ENCODE peak calls at places on chromosomes 16 and 17, in six cellular contexts. V is H9, B is neuronal stem cell, E is H1, M is IMR-90, Q is mesenchymal stem cell. Z is an unnamed sample.
A peak's percentile ranks its signal among the peaks of the same experiment; 100 is the strongest.

GRCh38 chr16:85077039-85077438 is 35.2 kb downstream of the CIBAR2 start:
- DNase-seq in V (no peak), B (no peak), E (no peak), M (no peak), Q (no peak), Z (no peak)

GRCh38 chr17:31534223-31534888 is 142.9 kb downstream of the RAB11FIP4 start:
- DNase-seq in V (no peak), B (no peak), E (no peak), M (peak; percentile 22), Q (no peak), Z (peak; percentile 66)

GRCh38 chr17:51322390-51323029 is 62.2 kb downstream of the UTP18 start:
- DNase-seq in V (peak; percentile 55), B (peak; percentile 8), E (no peak), M (peak; percentile 7), Q (no peak), Z (peak; percentile 85)

GRCh38 chr17:42288985-42289862 is 926 bp downstream of the STAT5A start:
- DNase-seq in V (peak; percentile 78), B (no peak), E (no peak), M (no peak), Q (no peak), Z (no peak)

GRCh38 chr17:1010086-1010450 is 13.1 kb downstream of the TIMM22 start:
- DNase-seq in V (no peak), B (no peak), E (no peak), M (no peak), Q (no peak), Z (no peak)

GRCh38 chr16:31577411-31577810 is 49.7 kb downstream of the AHSP start:
- DNase-seq in V (no peak), B (no peak), E (no peak), M (no peak), Q (no peak), Z (no peak)

GRCh38 chr16:2471653-2472487 is 773 bp downstream of the NTN3 start:
- DNase-seq in V (no peak), B (no peak), E (no peak), M (no peak), Q (no peak), Z (no peak)

GRCh38 chr16:29922986-29923501 is 3.0 kb downstream of the KCTD13 start:
- DNase-seq in V (no peak), B (no peak), E (no peak), M (no peak), Q (no peak), Z (no peak)

GRCh38 chr16:57752581-57753447 is 17.2 kb downstream of the KATNB1 start:
- DNase-seq in V (no peak), B (no peak), E (no peak), M (no peak), Q (no peak), Z (no peak)

GRCh38 chr16:71771571-71771970 is 37.1 kb downstream of the AP1G1 start:
- DNase-seq in V (no peak), B (no peak), E (no peak), M (no peak), Q (no peak), Z (no peak)

GRCh38 chr17:44722254-44722653 is 13.8 kb downstream of the DBF4B start:
- DNase-seq in V (no peak), B (no peak), E (no peak), M (no peak), Q (no peak), Z (peak; percentile 48)

GRCh38 chr17:1880851-1881630 is 51.2 kb downstream of the RPA1 start:
- DNase-seq in V (no peak), B (peak; percentile 21), E (no peak), M (peak; percentile 39), Q (no peak), Z (no peak)

GRCh38 chr16:76583466-76583865 is 306.3 kb downstream of the CNTNAP4 start:
- DNase-seq in V (no peak), B (no peak), E (no peak), M (no peak), Q (no peak), Z (no peak)

GRCh38 chr17:57373071-57373470 is 116.7 kb downstream of the MSI2 start:
- DNase-seq in V (no peak), B (no peak), E (no peak), M (no peak), Q (no peak), Z (no peak)

GRCh38 chr17:64130559-64131001 is 636 bp upstream of the ERN1 start:
- DNase-seq in V (no peak), B (no peak), E (no peak), M (peak; percentile 80), Q (peak; percentile 87), Z (no peak)

GRCh38 chr16:10738231-10739077 is 5.2 kb upstream of the NUBP1 start:
- DNase-seq in V (peak; percentile 36), B (no peak), E (no peak), M (peak; percentile 78), Q (peak; percentile 89), Z (peak; percentile 71)

GRCh38 chr17:55731586-55732250 is 9.1 kb upstream of the TMEM100 start:
- DNase-seq in V (peak; percentile 38), B (no peak), E (no peak), M (peak; percentile 36), Q (peak; percentile 77), Z (peak; percentile 57)

GRCh38 chr16:1825864-1826690 is 548 bp downstream of the HAGH start:
- DNase-seq in V (no peak), B (no peak), E (no peak), M (peak; percentile 48), Q (peak; percentile 55), Z (peak; percentile 71)

GRCh38 chr17:3542410-3543088 is 15.1 kb downstream of the TRPV3 start:
- DNase-seq in V (peak; percentile 27), B (no peak), E (no peak), M (no peak), Q (no peak), Z (no peak)

GRCh38 chr17:36196099-36196496 is 460 bp downstream of the CCL3L1 start:
- DNase-seq in V (no peak), B (no peak), E (no peak), M (no peak), Q (no peak), Z (no peak)

GRCh38 chr17:73290399-73291259 is 21.2 kb downstream of the CDC42EP4 start:
- DNase-seq in V (peak; percentile 27), B (no peak), E (no peak), M (no peak), Q (no peak), Z (no peak)

GRCh38 chr17:17511293-17511741 is 15.1 kb upstream of the RASD1 start:
- DNase-seq in V (no peak), B (no peak), E (no peak), M (no peak), Q (no peak), Z (no peak)

GRCh38 chr17:17508641-17509591 is 12.7 kb upstream of the RASD1 start:
- DNase-seq in V (no peak), B (no peak), E (no peak), M (no peak), Q (no peak), Z (no peak)

GRCh38 chr17:17510456-17511292 is 14.5 kb upstream of the RASD1 start:
- DNase-seq in V (no peak), B (no peak), E (no peak), M (no peak), Q (no peak), Z (no peak)

GRCh38 chr17:17508019-17508535 is 11.9 kb upstream of the RASD1 start:
- DNase-seq in V (no peak), B (no peak), E (no peak), M (no peak), Q (no peak), Z (no peak)

DNA sequence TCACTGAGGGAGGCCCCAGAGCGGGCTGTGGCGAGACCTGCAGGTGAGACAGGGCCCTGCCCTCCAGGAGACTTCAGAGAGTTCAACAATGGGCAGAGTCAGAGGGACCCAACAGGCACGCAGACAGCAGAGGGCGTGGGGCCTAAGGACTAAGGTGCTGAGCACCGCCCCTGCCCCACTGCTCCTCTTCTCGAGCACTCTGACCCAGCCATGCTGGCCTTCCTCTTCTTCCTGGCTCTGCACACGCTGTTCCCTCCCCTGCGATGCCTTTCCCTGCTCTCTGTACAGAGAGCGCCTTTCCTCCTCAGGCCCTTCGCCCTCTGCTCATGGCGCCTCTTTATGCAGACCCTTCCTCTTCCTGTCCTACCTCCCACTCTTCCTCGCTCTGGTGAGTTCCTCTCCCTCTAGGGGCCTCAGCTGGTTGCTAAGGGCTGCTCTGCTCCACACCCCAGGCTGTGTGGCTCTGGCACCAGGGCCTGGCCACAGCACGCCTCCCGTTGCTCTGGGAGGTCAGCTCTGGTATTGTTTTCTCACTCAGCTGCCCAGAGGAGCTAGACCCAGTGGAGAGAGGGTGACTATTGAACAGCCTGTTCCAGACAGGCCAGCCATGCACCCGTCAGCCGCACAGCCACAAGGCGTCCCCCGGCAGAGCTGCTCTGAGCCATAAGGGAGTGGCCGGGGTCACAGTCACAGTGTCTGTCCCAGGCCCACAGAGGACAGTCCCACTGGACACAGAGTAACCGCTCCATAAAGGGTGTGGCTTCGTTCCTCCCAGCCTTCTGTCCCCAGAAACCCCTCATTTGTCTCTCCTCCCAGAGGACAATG is 13.6 kb upstream of the RASD1 start:
- DNase-seq in V (no peak), B (no peak), E (no peak), M (no peak), Q (no peak), Z (no peak)
- H2BK15ac ChIP-seq in V (no peak overlapping the region), B (peak overlapping the region; percentile 30), E (no peak overlapping the region), M (no peak overlapping the region), Q (no peak overlapping the region), Z (no peak overlapping the region)

DNA sequence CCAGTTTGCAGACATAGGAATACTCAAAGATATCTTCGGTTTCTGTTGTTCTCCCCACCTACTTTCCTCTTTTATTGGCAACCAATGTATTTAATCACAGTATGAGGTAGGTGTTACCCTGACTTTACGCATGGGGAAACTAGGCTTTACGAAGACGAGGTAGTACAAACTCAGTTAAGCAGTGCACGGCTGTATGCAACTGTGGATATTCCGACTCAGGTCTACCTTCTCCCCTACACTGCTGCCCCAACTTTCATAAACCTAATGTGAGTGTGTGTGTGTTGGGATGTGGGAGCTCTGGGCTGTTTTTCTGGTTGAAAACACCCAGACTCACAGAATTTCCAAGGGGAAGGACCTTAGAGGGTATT is 1.2 kb upstream of the GPT2 start:
- DNase-seq in V (no peak), B (no peak), E (no peak), M (no peak), Q (no peak), Z (no peak)
- H3K4me2 ChIP-seq in V (peak overlapping the region; percentile 68), B (no peak overlapping the region), E (peak overlapping the region; percentile 84), M (no peak overlapping the region), Q (peak overlapping the region; percentile 88), Z (no peak overlapping the region)

DNA sequence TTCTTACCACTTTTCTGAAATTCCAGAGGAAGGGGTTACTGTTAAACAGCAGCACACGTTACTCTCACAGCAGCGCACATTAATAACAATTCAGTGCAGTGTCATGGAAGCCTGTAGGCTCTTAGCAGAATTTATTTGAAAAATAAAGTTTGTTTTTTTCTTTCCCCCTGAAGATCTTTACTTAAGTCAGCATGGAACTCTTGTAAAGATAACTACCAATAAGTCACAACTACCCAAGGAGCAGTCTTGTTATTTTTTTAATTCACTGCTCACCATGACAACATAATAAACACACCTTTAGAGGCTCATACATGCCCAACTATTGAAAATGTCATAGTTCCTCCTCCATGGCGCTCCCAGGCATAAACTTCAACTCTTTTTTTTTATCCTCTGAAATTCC is 31.8 kb upstream of the PSMD7 start:
- DNase-seq in V (no peak), B (no peak), E (no peak), M (no peak), Q (no peak), Z (no peak)
- H2BK15ac ChIP-seq in V (no peak overlapping the region), B (no peak overlapping the region), E (no peak overlapping the region), M (no peak overlapping the region), Q (no peak overlapping the region), Z (no peak overlapping the region)

DNA sequence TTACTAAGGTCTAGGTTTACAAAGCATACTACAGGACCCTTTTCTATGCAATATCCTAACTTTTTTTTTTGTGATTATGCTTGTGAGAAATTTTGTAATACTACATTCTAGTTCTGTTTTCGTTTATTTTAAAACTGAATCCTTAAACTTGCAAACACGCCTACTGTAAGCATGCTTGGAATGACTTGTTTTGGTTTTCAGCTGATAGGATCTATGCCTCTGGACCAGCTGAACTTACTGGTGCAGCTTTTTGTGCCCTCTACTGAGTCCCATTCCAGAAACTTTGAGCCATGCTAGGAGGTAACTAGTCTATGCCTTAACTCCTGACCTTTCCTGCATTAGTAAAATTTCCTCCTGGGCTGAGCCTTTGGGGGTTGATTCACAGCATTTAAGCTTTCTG is 6.0 kb downstream of the PDP2 start:
- DNase-seq in V (no peak), B (no peak), E (no peak), M (peak; percentile 46), Q (no peak), Z (no peak)
- H3K4me2 ChIP-seq in V (no peak overlapping the region), B (no peak overlapping the region), E (no peak overlapping the region), M (peak overlapping the region; percentile 18), Q (no peak overlapping the region), Z (no peak overlapping the region)

Z was measured in mesendoderm.